ENCODE peak calls at places on chromosomes 12 and 14, in eight cellular contexts. One of them, this sample, is unnamed.

GRCh38 chr12:57470286-57470969 is 9.2 kb downstream of the ARHGAP9 start:
- DNase-seq in left ventricle myocardium inferior: no peak
- DNase-seq in endodermal cell: no peak
- DNase-seq in cardiac muscle cell: no peak
- DNase-seq in CD8-positive, alpha-beta memory T cell: no peak
- DNase-seq in tibial artery: no peak
- DNase-seq in CD4-positive, CD25-positive, alpha-beta regulatory T cell: no peak
- DNase-seq in NT2/D1: no peak
- DNase-seq in this sample: no peak

GRCh38 chr12:48717252-48717695 is 767 bp upstream of the CCNT1 start:
- DNase-seq in cardiac muscle cell: peak; percentile 15
- DNase-seq in endodermal cell: no peak
- DNase-seq in NT2/D1: no peak
- DNase-seq in CD8-positive, alpha-beta memory T cell: no peak
- DNase-seq in CD4-positive, CD25-positive, alpha-beta regulatory T cell: peak; percentile 46
- DNase-seq in tibial artery: no peak
- DNase-seq in left ventricle myocardium inferior: no peak
- DNase-seq in this sample: peak; percentile 44

GRCh38 chr14:32939254-32940065 is 781 bp downstream of the NPAS3 start:
- DNase-seq in tibial artery: peak; percentile 80
- DNase-seq in NT2/D1: peak; percentile 58
- DNase-seq in CD4-positive, CD25-positive, alpha-beta regulatory T cell: no peak
- DNase-seq in endodermal cell: peak; percentile 89
- DNase-seq in cardiac muscle cell: peak; percentile 83
- DNase-seq in left ventricle myocardium inferior: peak; percentile 86
- DNase-seq in CD8-positive, alpha-beta memory T cell: no peak
- DNase-seq in this sample: no peak

GRCh38 chr12:121610239-121611149 is 15.8 kb upstream of the ORAI1 start:
- DNase-seq in CD8-positive, alpha-beta memory T cell: no peak
- DNase-seq in cardiac muscle cell: peak; percentile 58
- DNase-seq in CD4-positive, CD25-positive, alpha-beta regulatory T cell: no peak
- DNase-seq in tibial artery: no peak
- DNase-seq in left ventricle myocardium inferior: no peak
- DNase-seq in endodermal cell: peak; percentile 35
- DNase-seq in NT2/D1: no peak
- DNase-seq in this sample: no peak

GRCh38 chr12:132403636-132404434 is 74.4 kb upstream of the GALNT9 start:
- DNase-seq in CD4-positive, CD25-positive, alpha-beta regulatory T cell: no peak
- DNase-seq in left ventricle myocardium inferior: peak; percentile 9
- DNase-seq in CD8-positive, alpha-beta memory T cell: no peak
- DNase-seq in cardiac muscle cell: no peak
- DNase-seq in endodermal cell: no peak
- DNase-seq in tibial artery: no peak
- DNase-seq in NT2/D1: no peak
- DNase-seq in this sample: no peak

GRCh38 chr12:90342081-90342480 is 612.9 kb downstream of the CCER1 start:
- DNase-seq in cardiac muscle cell: no peak
- DNase-seq in CD8-positive, alpha-beta memory T cell: no peak
- DNase-seq in tibial artery: no peak
- DNase-seq in CD4-positive, CD25-positive, alpha-beta regulatory T cell: no peak
- DNase-seq in NT2/D1: no peak
- DNase-seq in endodermal cell: no peak
- DNase-seq in left ventricle myocardium inferior: no peak
- DNase-seq in this sample: no peak

GRCh38 chr12:116346751-116347150 is 69.3 kb upstream of the MED13L start:
- DNase-seq in tibial artery: no peak
- DNase-seq in endodermal cell: no peak
- DNase-seq in CD4-positive, CD25-positive, alpha-beta regulatory T cell: no peak
- DNase-seq in CD8-positive, alpha-beta memory T cell: no peak
- DNase-seq in cardiac muscle cell: peak; percentile 92
- DNase-seq in NT2/D1: no peak
- DNase-seq in left ventricle myocardium inferior: no peak
- DNase-seq in this sample: no peak

GRCh38 chr12:124401563-124402180 is 106.8 kb downstream of the RFLNA start:
- DNase-seq in tibial artery: no peak
- DNase-seq in CD4-positive, CD25-positive, alpha-beta regulatory T cell: no peak
- DNase-seq in CD8-positive, alpha-beta memory T cell: no peak
- DNase-seq in endodermal cell: no peak
- DNase-seq in cardiac muscle cell: no peak
- DNase-seq in left ventricle myocardium inferior: no peak
- DNase-seq in NT2/D1: no peak
- DNase-seq in this sample: no peak

GRCh38 chr12:124512667-124513296 is 54.6 kb downstream of the NCOR2 start:
- DNase-seq in endodermal cell: peak; percentile 97
- DNase-seq in CD4-positive, CD25-positive, alpha-beta regulatory T cell: no peak
- DNase-seq in cardiac muscle cell: peak; percentile 97
- DNase-seq in tibial artery: peak; percentile 86
- DNase-seq in NT2/D1: peak; percentile 96
- DNase-seq in left ventricle myocardium inferior: peak; percentile 86
- DNase-seq in CD8-positive, alpha-beta memory T cell: no peak
- DNase-seq in this sample: no peak

GRCh38 chr14:98137626-98138025 is 1134.4 kb downstream of the BCL11B start:
- DNase-seq in endodermal cell: no peak
- DNase-seq in CD4-positive, CD25-positive, alpha-beta regulatory T cell: peak; percentile 26
- DNase-seq in left ventricle myocardium inferior: no peak
- DNase-seq in cardiac muscle cell: no peak
- DNase-seq in CD8-positive, alpha-beta memory T cell: no peak
- DNase-seq in tibial artery: no peak
- DNase-seq in NT2/D1: no peak
- DNase-seq in this sample: no peak

GRCh38 chr14:51336304-51336703 is 96.3 kb downstream of the TMX1 start:
- DNase-seq in left ventricle myocardium inferior: no peak
- DNase-seq in tibial artery: no peak
- DNase-seq in CD8-positive, alpha-beta memory T cell: no peak
- DNase-seq in endodermal cell: no peak
- DNase-seq in cardiac muscle cell: no peak
- DNase-seq in CD4-positive, CD25-positive, alpha-beta regulatory T cell: no peak
- DNase-seq in NT2/D1: no peak
- DNase-seq in this sample: no peak

GRCh38 chr14:22531451-22532344 is 57.3 kb downstream of the DAD1 start:
- DNase-seq in CD8-positive, alpha-beta memory T cell: no peak
- DNase-seq in endodermal cell: no peak
- DNase-seq in tibial artery: no peak
- DNase-seq in NT2/D1: no peak
- DNase-seq in left ventricle myocardium inferior: no peak
- DNase-seq in CD4-positive, CD25-positive, alpha-beta regulatory T cell: peak; percentile 74
- DNase-seq in cardiac muscle cell: no peak
- DNase-seq in this sample: peak; percentile 72

GRCh38 chr12:3493225-3494049 is 2.4 kb downstream of the PRMT8 start:
- DNase-seq in cardiac muscle cell: no peak
- DNase-seq in left ventricle myocardium inferior: peak; percentile 47
- DNase-seq in tibial artery: no peak
- DNase-seq in endodermal cell: peak; percentile 74
- DNase-seq in CD4-positive, CD25-positive, alpha-beta regulatory T cell: no peak
- DNase-seq in CD8-positive, alpha-beta memory T cell: no peak
- DNase-seq in NT2/D1: no peak
- DNase-seq in this sample: no peak

GRCh38 chr12:76450690-76451089 is 102.5 kb upstream of the BBS10 start:
- DNase-seq in endodermal cell: no peak
- DNase-seq in left ventricle myocardium inferior: no peak
- DNase-seq in NT2/D1: no peak
- DNase-seq in tibial artery: no peak
- DNase-seq in CD4-positive, CD25-positive, alpha-beta regulatory T cell: no peak
- DNase-seq in CD8-positive, alpha-beta memory T cell: no peak
- DNase-seq in cardiac muscle cell: peak; percentile 91
- DNase-seq in this sample: no peak

GRCh38 chr14:68365228-68365627 is 427.6 kb downstream of the ZFP36L1 start:
- DNase-seq in cardiac muscle cell: peak; percentile 27
- DNase-seq in endodermal cell: no peak
- DNase-seq in tibial artery: no peak
- DNase-seq in CD8-positive, alpha-beta memory T cell: no peak
- DNase-seq in left ventricle myocardium inferior: no peak
- DNase-seq in CD4-positive, CD25-positive, alpha-beta regulatory T cell: no peak
- DNase-seq in NT2/D1: no peak
- DNase-seq in this sample: no peak
- H3K4me1 ChIP-seq in cardiac muscle cell: peaks cover 28% of the 10 kb centered on the region
- H3K4me1 ChIP-seq in endodermal cell: peaks cover 12% of the 10 kb centered on the region
- H3K4me1 ChIP-seq in tibial artery: no peaks in the 10 kb centered on the region
- H3K4me1 ChIP-seq in CD8-positive, alpha-beta memory T cell: peaks cover 16% of the 10 kb centered on the region
- H3K4me1 ChIP-seq in left ventricle myocardium inferior: peaks cover 34% of the 10 kb centered on the region
- H3K4me1 ChIP-seq in CD4-positive, CD25-positive, alpha-beta regulatory T cell: peaks cover 28% of the 10 kb centered on the region
- H3K4me1 ChIP-seq in NT2/D1: peaks cover 11% of the 10 kb centered on the region
- H3K4me1 ChIP-seq in this sample: no peaks in the 10 kb centered on the region

GRCh38 chr12:14261096-14261495 is 104.4 kb upstream of the ATF7IP start:
- DNase-seq in tibial artery: no peak
- DNase-seq in endodermal cell: peak; percentile 64
- DNase-seq in left ventricle myocardium inferior: peak; percentile 30
- DNase-seq in cardiac muscle cell: no peak
- DNase-seq in NT2/D1: no peak
- DNase-seq in CD4-positive, CD25-positive, alpha-beta regulatory T cell: no peak
- DNase-seq in CD8-positive, alpha-beta memory T cell: no peak
- DNase-seq in this sample: no peak

GRCh38 chr12:14258468-14258947 is 107.0 kb upstream of the ATF7IP start:
- DNase-seq in endodermal cell: no peak
- DNase-seq in left ventricle myocardium inferior: no peak
- DNase-seq in CD8-positive, alpha-beta memory T cell: no peak
- DNase-seq in CD4-positive, CD25-positive, alpha-beta regulatory T cell: no peak
- DNase-seq in NT2/D1: no peak
- DNase-seq in cardiac muscle cell: no peak
- DNase-seq in tibial artery: no peak
- DNase-seq in this sample: no peak

GRCh38 chr12:14259481-14260010 is 105.9 kb upstream of the ATF7IP start:
- DNase-seq in cardiac muscle cell: no peak
- DNase-seq in NT2/D1: no peak
- DNase-seq in CD8-positive, alpha-beta memory T cell: no peak
- DNase-seq in endodermal cell: no peak
- DNase-seq in left ventricle myocardium inferior: no peak
- DNase-seq in tibial artery: no peak
- DNase-seq in CD4-positive, CD25-positive, alpha-beta regulatory T cell: no peak
- DNase-seq in this sample: no peak

GRCh38 chr12:14261861-14262260 is 103.6 kb upstream of the ATF7IP start:
- DNase-seq in CD4-positive, CD25-positive, alpha-beta regulatory T cell: no peak
- DNase-seq in endodermal cell: no peak
- DNase-seq in cardiac muscle cell: no peak
- DNase-seq in tibial artery: no peak
- DNase-seq in CD8-positive, alpha-beta memory T cell: no peak
- DNase-seq in NT2/D1: no peak
- DNase-seq in left ventricle myocardium inferior: no peak
- DNase-seq in this sample: no peak

DNA sequence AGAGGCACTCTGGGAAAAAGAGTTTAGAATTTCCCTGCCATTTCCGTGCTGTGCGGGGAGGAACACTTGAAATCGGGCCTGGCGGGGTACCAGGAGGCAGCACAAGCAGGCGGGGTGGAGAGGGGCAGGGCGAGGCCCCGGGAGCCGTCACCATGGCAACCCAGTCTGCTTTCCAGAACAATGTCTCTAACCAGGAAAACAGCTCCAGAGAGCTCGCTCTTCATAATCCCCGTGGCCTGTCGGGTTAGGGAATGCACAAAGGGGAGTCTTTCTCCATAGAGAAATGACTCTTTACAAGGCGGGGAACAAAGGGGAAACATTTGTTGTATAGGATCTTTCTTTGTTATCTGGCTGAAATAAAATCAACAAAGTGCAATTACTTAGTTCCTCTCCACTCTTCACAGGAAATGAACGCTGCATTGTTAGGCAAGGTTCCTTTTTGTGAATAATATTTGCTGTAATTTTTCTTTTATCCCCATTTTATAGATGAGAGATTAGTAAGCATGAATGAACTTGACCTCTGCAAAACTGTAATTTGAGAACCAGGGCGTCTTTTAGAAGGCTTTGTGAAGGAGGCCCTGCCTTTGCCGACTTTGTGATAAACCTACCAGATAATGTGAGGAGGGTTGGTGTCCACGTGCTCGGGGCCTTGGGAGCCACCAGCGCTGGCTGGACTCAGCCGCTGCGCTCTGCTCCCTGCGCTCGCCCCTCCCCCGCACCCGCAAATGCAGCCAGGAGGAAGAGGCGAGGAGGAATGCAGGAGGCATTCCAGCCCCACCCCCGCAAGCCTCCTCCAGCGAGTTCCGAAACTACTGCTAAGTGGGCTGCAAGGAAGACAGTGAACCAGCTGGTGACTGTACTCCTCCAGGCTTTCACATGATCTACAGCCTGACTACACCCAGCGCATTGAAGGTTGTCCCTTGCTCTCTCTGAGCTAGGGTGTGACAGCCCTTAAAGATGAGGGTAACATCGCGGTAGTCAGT is 105.2 kb upstream of the ATF7IP start:
- DNase-seq in tibial artery: peak; percentile 90
- DNase-seq in left ventricle myocardium inferior: peak; percentile 91
- DNase-seq in NT2/D1: peak; percentile 100
- DNase-seq in cardiac muscle cell: peak; percentile 98
- DNase-seq in endodermal cell: peak; percentile 98
- DNase-seq in CD8-positive, alpha-beta memory T cell: no peak
- DNase-seq in CD4-positive, CD25-positive, alpha-beta regulatory T cell: no peak
- DNase-seq in this sample: no peak
- H3K4me3 ChIP-seq in tibial artery: peak overlapping the region; percentile 32
- H3K4me3 ChIP-seq in left ventricle myocardium inferior: peak overlapping the region; percentile 47
- H3K4me3 ChIP-seq in NT2/D1: peak overlapping the region; percentile 1
- H3K4me3 ChIP-seq in cardiac muscle cell: no peak overlapping the region
- H3K4me3 ChIP-seq in endodermal cell: peak overlapping the region; percentile 68
- H3K4me3 ChIP-seq in CD8-positive, alpha-beta memory T cell: no peak overlapping the region
- H3K4me3 ChIP-seq in CD4-positive, CD25-positive, alpha-beta regulatory T cell: no peak overlapping the region
- H3K4me3 ChIP-seq in this sample: no peak overlapping the region

GRCh38 chr14:91113829-91114078 is at the start of gene DGLUCY:
- DNase-seq in CD4-positive, CD25-positive, alpha-beta regulatory T cell: peak; percentile 92
- DNase-seq in CD8-positive, alpha-beta memory T cell: no peak
- DNase-seq in cardiac muscle cell: peak; percentile 86
- DNase-seq in NT2/D1: no peak
- DNase-seq in tibial artery: peak; percentile 80
- DNase-seq in endodermal cell: no peak
- DNase-seq in left ventricle myocardium inferior: peak; percentile 86
- DNase-seq in this sample: peak; percentile 94
- H3K4me1 ChIP-seq in CD4-positive, CD25-positive, alpha-beta regulatory T cell: peaks cover 80% of the 10 kb centered on the region
- H3K4me1 ChIP-seq in CD8-positive, alpha-beta memory T cell: peaks cover 60% of the 10 kb centered on the region
- H3K4me1 ChIP-seq in cardiac muscle cell: peaks cover 9% of the 10 kb centered on the region
- H3K4me1 ChIP-seq in NT2/D1: peaks cover 2% of the 10 kb centered on the region
- H3K4me1 ChIP-seq in tibial artery: no peaks in the 10 kb centered on the region
- H3K4me1 ChIP-seq in endodermal cell: peaks cover 14% of the 10 kb centered on the region
- H3K4me1 ChIP-seq in left ventricle myocardium inferior: peaks cover 62% of the 10 kb centered on the region
- H3K4me1 ChIP-seq in this sample: peaks cover 23% of the 10 kb centered on the region

GRCh38 chr12:46370380-46370734 is 2.2 kb downstream of the SLC38A2 start:
- DNase-seq in cardiac muscle cell: peak; percentile 43
- DNase-seq in endodermal cell: no peak
- DNase-seq in NT2/D1: no peak
- DNase-seq in CD8-positive, alpha-beta memory T cell: no peak
- DNase-seq in left ventricle myocardium inferior: no peak
- DNase-seq in tibial artery: no peak
- DNase-seq in CD4-positive, CD25-positive, alpha-beta regulatory T cell: no peak
- DNase-seq in this sample: no peak

GRCh38 chr12:46368684-46369083 is 3.9 kb downstream of the SLC38A2 start:
- DNase-seq in cardiac muscle cell: peak; percentile 40
- DNase-seq in CD4-positive, CD25-positive, alpha-beta regulatory T cell: peak; percentile 49
- DNase-seq in CD8-positive, alpha-beta memory T cell: no peak
- DNase-seq in endodermal cell: no peak
- DNase-seq in left ventricle myocardium inferior: no peak
- DNase-seq in NT2/D1: no peak
- DNase-seq in tibial artery: no peak
- DNase-seq in this sample: no peak

GRCh38 chr12:46368138-46368537 is 4.4 kb downstream of the SLC38A2 start:
- DNase-seq in NT2/D1: no peak
- DNase-seq in CD4-positive, CD25-positive, alpha-beta regulatory T cell: no peak
- DNase-seq in left ventricle myocardium inferior: no peak
- DNase-seq in CD8-positive, alpha-beta memory T cell: no peak
- DNase-seq in tibial artery: no peak
- DNase-seq in endodermal cell: no peak
- DNase-seq in cardiac muscle cell: peak; percentile 55
- DNase-seq in this sample: no peak

GRCh38 chr12:46369474-46370379 is 2.8 kb downstream of the SLC38A2 start:
- DNase-seq in CD8-positive, alpha-beta memory T cell: no peak
- DNase-seq in endodermal cell: no peak
- DNase-seq in CD4-positive, CD25-positive, alpha-beta regulatory T cell: no peak
- DNase-seq in NT2/D1: no peak
- DNase-seq in left ventricle myocardium inferior: no peak
- DNase-seq in tibial artery: no peak
- DNase-seq in cardiac muscle cell: peak; percentile 65
- DNase-seq in this sample: no peak

GRCh38 chr12:46369095-46369473 is 3.5 kb downstream of the SLC38A2 start:
- DNase-seq in tibial artery: no peak
- DNase-seq in left ventricle myocardium inferior: no peak
- DNase-seq in cardiac muscle cell: no peak
- DNase-seq in CD8-positive, alpha-beta memory T cell: no peak
- DNase-seq in NT2/D1: no peak
- DNase-seq in CD4-positive, CD25-positive, alpha-beta regulatory T cell: no peak
- DNase-seq in endodermal cell: no peak
- DNase-seq in this sample: no peak
- H3K4me3 ChIP-seq in tibial artery: peak overlapping the region; percentile 88
- H3K4me3 ChIP-seq in left ventricle myocardium inferior: peak overlapping the region; percentile 94
- H3K4me3 ChIP-seq in cardiac muscle cell: peak overlapping the region; percentile 99
- H3K4me3 ChIP-seq in CD8-positive, alpha-beta memory T cell: no peak overlapping the region
- H3K4me3 ChIP-seq in NT2/D1: peak overlapping the region; percentile 6
- H3K4me3 ChIP-seq in CD4-positive, CD25-positive, alpha-beta regulatory T cell: peak overlapping the region; percentile 99
- H3K4me3 ChIP-seq in endodermal cell: peak overlapping the region; percentile 98
- H3K4me3 ChIP-seq in this sample: no peak overlapping the region

This sample was measured in Karpas-422.